ENCODE peak calls at places on chromosomes 2 and 18, in nine cellular contexts. J is Panc1, N is HL-60, H is A549, S is HCT116, X is HepG2, T is SK-N-SH, K is K562, E is GM12878. I is an unnamed sample.
A peak's percentile ranks its signal among the peaks of the same experiment; 100 is the strongest.

GRCh38 chr2:30776831-30777652 is 30.2 kb downstream of the CAPN13 start:
- DNase-seq in K (no peak), T (no peak), N (no peak), J (no peak), S (no peak), E (no peak), H (no peak), X (no peak), I (no peak)

GRCh38 chr2:45885111-45885685 is 233.7 kb downstream of the PRKCE start:
- DNase-seq in N (no peak), K (no peak), T (peak; percentile 57), X (no peak), S (no peak), H (no peak), E (no peak), J (no peak), I (no peak)

GRCh38 chr2:45024600-45025291 is 15.5 kb upstream of the SIX2 start:
- DNase-seq in E (no peak), S (peak; percentile 27), J (peak; percentile 42), K (peak; percentile 18), N (no peak), H (peak; percentile 89), T (no peak), X (no peak), I (peak; percentile 41)

GRCh38 chr2:152715854-152716428 is 1.3 kb downstream of the PRPF40A start:
- DNase-seq in J (no peak), H (peak; percentile 80), N (peak; percentile 79), E (no peak), T (peak; percentile 37), K (peak; percentile 81), X (peak; percentile 84), S (peak; percentile 69), I (peak; percentile 80)

GRCh38 chr2:142876423-142876822 is 1.0 kb upstream of the KYNU start:
- DNase-seq in E (no peak), T (no peak), X (no peak), S (no peak), K (no peak), J (no peak), H (peak; percentile 51), N (no peak), I (no peak)

GRCh38 chr18:46158498-46158897 is 54.3 kb downstream of the HAUS1 start:
- DNase-seq in N (no peak), H (no peak), X (no peak), K (no peak), J (no peak), T (no peak), S (no peak), E (no peak), I (no peak)

GRCh38 chr2:36697424-36698066 is 1.0 kb downstream of the VIT start:
- DNase-seq in N (peak; percentile 43), T (no peak), J (no peak), E (no peak), K (no peak), H (no peak), X (no peak), S (no peak), I (no peak)

GRCh38 chr2:111632661-111633060 is 251.3 kb downstream of the ANAPC1 start:
- DNase-seq in K (no peak), H (no peak), J (no peak), E (no peak), N (peak; percentile 63), S (no peak), T (no peak), X (no peak), I (no peak)

GRCh38 chr2:33746401-33746800 is 147.3 kb upstream of the FAM98A start:
- DNase-seq in S (no peak), K (no peak), E (no peak), T (no peak), J (no peak), N (no peak), H (no peak), X (no peak), I (no peak)

GRCh38 chr18:50981381-50981780 is 13.5 kb downstream of the ELAC1 start:
- DNase-seq in E (no peak), S (no peak), T (no peak), H (no peak), N (no peak), X (no peak), J (no peak), K (no peak), I (no peak)

GRCh38 chr2:232539298-232540231 is at the start of gene CHRNG:
- DNase-seq in H (no peak), N (no peak), T (no peak), S (no peak), X (no peak), E (no peak), J (no peak), K (no peak), I (no peak)

GRCh38 chr2:39024833-39025232 is 96.0 kb downstream of the SOS1 start:
- DNase-seq in T (no peak), K (no peak), J (no peak), E (no peak), H (peak; percentile 5), S (peak; percentile 6), N (no peak), X (no peak), I (no peak)

GRCh38 chr2:102418421-102418961 is 4.5 kb upstream of the IL18RAP start:
- DNase-seq in S (no peak), H (no peak), T (no peak), K (peak; percentile 80), E (no peak), J (no peak), N (peak; percentile 74), X (no peak), I (no peak)

GRCh38 chr18:74410441-74410992 is 46.6 kb downstream of the DIPK1C start:
- DNase-seq in T (no peak), X (no peak), S (no peak), N (no peak), E (no peak), K (no peak), J (no peak), H (no peak), I (no peak)

GRCh38 chr2:231684314-231685223 is 23.8 kb upstream of the PTMA start:
- DNase-seq in N (peak; percentile 92), T (no peak), K (no peak), S (no peak), J (no peak), H (no peak), E (no peak), X (no peak), I (no peak)

GRCh38 chr2:160613466-160614153 is 120.0 kb upstream of the RBMS1 start:
- DNase-seq in T (no peak), N (no peak), H (no peak), S (no peak), J (peak; percentile 2), E (no peak), X (no peak), K (no peak), I (no peak)

GRCh38 chr2:20104900-20105545 is 53.6 kb upstream of the LAPTM4A start:
- DNase-seq in N (no peak), J (no peak), S (no peak), T (no peak), H (no peak), E (no peak), X (no peak), K (no peak), I (no peak)
- TF ChIP-seq REST in N (no peak), J (no peak), S (no peak), T (no peak), H (no peak), E (no peak), X (no peak), K (no peak), I (no peak)

DNA sequence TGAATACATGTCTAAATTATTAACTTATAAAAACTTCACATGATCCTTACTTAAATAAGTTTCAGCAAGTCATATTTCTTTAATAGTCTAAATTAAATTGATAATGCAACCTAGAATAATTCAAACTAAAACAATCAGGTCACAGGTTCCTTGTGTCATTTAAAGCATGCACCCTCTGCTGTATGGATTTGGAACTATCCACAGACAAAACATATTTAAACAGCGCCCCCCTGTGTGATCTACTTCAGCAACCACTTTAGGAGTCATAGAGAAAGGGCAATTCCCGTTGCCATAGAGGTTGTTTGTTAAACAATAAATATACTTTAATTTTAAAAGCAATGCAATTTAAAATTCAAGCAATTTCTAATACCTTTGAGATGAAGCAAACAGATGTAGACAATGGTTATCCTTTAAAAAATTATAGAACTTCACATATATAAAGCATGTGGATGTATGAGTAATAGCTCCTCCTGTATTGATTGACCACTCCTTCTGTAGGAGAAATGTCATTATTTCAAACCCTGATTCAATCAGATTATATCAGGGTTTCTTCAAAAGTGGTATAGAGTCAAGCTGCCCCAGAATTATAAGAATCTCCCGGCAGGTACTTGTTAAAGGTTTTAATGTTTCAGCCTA is 21.2 kb downstream of the GRB14 start:
- DNase-seq in N (peak; percentile 49), K (peak; percentile 43), X (peak; percentile 88), T (peak; percentile 55), S (peak; percentile 79), H (peak; percentile 87), E (no peak), J (peak; percentile 30), I (peak; percentile 91)
- TF ChIP-seq REST in N (no peak), K (no peak), X (no peak), T (no peak), S (no peak), H (no peak), E (no peak), J (no peak), I (no peak)

DNA sequence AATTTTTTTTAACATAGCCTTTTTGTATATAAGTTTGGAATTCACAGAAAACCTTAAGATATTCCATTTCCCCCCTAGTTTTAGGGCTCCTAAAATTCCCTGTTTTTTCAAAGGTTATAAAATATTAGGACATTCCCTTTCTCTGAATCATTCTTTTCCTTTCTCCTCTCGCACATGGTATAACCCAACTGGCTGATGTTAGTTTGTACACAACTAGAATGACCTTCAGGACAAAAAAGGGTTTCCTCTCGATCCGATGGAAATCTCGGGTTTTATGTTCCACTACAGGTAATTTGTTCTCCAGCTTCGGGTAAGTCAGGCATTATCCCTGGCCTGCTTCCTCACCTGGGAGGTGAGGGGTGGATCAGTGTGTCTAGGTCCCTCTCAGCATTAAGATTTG is 215.1 kb downstream of the LDLRAD4 start:
- DNase-seq in E (no peak), H (no peak), N (no peak), S (no peak), J (no peak), X (no peak), T (no peak), K (no peak), I (no peak)
- TF ChIP-seq REST in E (no peak), H (no peak), N (no peak), S (no peak), J (no peak), X (no peak), T (no peak), K (no peak), I (no peak)

DNA sequence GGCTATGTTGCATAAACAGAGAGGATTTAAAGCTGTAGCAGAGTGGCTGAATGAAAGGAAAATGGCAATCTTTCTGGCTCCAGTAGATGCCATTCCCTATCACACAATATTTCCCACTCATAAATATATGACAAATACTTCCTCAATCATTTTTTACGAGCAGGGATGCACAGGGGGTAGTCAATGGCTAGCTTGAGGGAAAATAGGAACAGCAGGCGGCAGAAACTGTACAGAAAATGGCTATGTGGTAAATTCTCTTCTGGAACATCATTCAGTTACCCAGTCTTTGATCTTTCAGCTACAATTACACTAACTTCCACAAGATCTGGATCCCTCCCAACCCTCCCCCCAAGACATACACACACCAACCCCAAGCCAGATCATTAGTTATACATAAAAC is 127.2 kb downstream of the OLA1 start:
- DNase-seq in K (no peak), X (no peak), N (no peak), T (no peak), H (no peak), E (no peak), S (peak; percentile 95), J (no peak), I (no peak)
- TF ChIP-seq REST in K (no peak), X (no peak), N (no peak), T (no peak), H (no peak), E (no peak), S (no peak), J (no peak), I (no peak)

GRCh38 chr18:34787931-34788532 is 77.9 kb downstream of the DTNA start:
- DNase-seq in S (peak; percentile 59), X (peak; percentile 60), J (no peak), E (peak; percentile 11), T (peak; percentile 53), H (peak; percentile 56), K (peak; percentile 69), N (peak; percentile 48), I (peak; percentile 83)
- TF ChIP-seq REST in S (no peak), X (no peak), J (no peak), E (no peak), T (no peak), H (no peak), K (no peak), N (no peak), I (no peak)